ENCODE peak calls at places on chromosomes 2 and 18, in eight cellular contexts. One of them, this sample, is unnamed. For H3K9me3, the result is how much of the 10 kb centered on the place peaks cover.

GRCh38 chr2:160061533-160062282 is 707 bp downstream of the PLA2R1 start:
- DNase-seq in MM.1S: no peak
- DNase-seq in IMR-90: no peak
- DNase-seq in endodermal cell: no peak
- DNase-seq in PC-3: no peak
- DNase-seq in mammary epithelial cell: no peak
- DNase-seq in HepG2: no peak
- DNase-seq in colonic mucosa: peak
- DNase-seq in this sample: peak

GRCh38 chr2:209459359-209459758 is 35.5 kb downstream of the MAP2 start:
- DNase-seq in MM.1S: no peak
- DNase-seq in IMR-90: no peak
- DNase-seq in endodermal cell: no peak
- DNase-seq in PC-3: peak
- DNase-seq in mammary epithelial cell: no peak
- DNase-seq in HepG2: no peak
- DNase-seq in colonic mucosa: no peak
- DNase-seq in this sample: no peak

GRCh38 chr2:239444626-239445625 is 44.1 kb upstream of the HDAC4 start:
- DNase-seq in MM.1S: no peak
- DNase-seq in IMR-90: no peak
- DNase-seq in endodermal cell: no peak
- DNase-seq in PC-3: no peak
- DNase-seq in mammary epithelial cell: peak
- DNase-seq in HepG2: peak
- DNase-seq in colonic mucosa: no peak
- DNase-seq in this sample: peak

GRCh38 chr2:42046819-42047487 is 868 bp upstream of the PKDCC start:
- DNase-seq in MM.1S: no peak
- DNase-seq in IMR-90: no peak
- DNase-seq in endodermal cell: peak
- DNase-seq in PC-3: no peak
- DNase-seq in mammary epithelial cell: no peak
- DNase-seq in HepG2: peak
- DNase-seq in colonic mucosa: no peak
- DNase-seq in this sample: peak

GRCh38 chr2:238698451-238699306 is 149.2 kb upstream of the TWIST2 start:
- DNase-seq in MM.1S: no peak
- DNase-seq in IMR-90: no peak
- DNase-seq in endodermal cell: peak
- DNase-seq in PC-3: no peak
- DNase-seq in mammary epithelial cell: no peak
- DNase-seq in HepG2: no peak
- DNase-seq in colonic mucosa: no peak
- DNase-seq in this sample: peak

GRCh38 chr18:71902482-71902881 is 641.7 kb downstream of the CBLN2 start:
- DNase-seq in MM.1S: no peak
- DNase-seq in IMR-90: no peak
- DNase-seq in endodermal cell: no peak
- DNase-seq in PC-3: no peak
- DNase-seq in mammary epithelial cell: no peak
- DNase-seq in HepG2: no peak
- DNase-seq in colonic mucosa: no peak
- DNase-seq in this sample: no peak

GRCh38 chr18:58350526-58350925 is 278.4 kb downstream of the ALPK2 start:
- DNase-seq in MM.1S: no peak
- DNase-seq in IMR-90: peak
- DNase-seq in endodermal cell: no peak
- DNase-seq in PC-3: no peak
- DNase-seq in mammary epithelial cell: no peak
- DNase-seq in HepG2: no peak
- DNase-seq in colonic mucosa: no peak
- DNase-seq in this sample: no peak

GRCh38 chr18:3410273-3410672 is 39.7 kb upstream of the TGIF1 start:
- DNase-seq in MM.1S: no peak
- DNase-seq in IMR-90: no peak
- DNase-seq in endodermal cell: no peak
- DNase-seq in PC-3: no peak
- DNase-seq in mammary epithelial cell: no peak
- DNase-seq in HepG2: no peak
- DNase-seq in colonic mucosa: no peak
- DNase-seq in this sample: no peak

GRCh38 chr18:66795011-66795410 is 191.1 kb upstream of the CDH19 start:
- DNase-seq in MM.1S: no peak
- DNase-seq in IMR-90: no peak
- DNase-seq in endodermal cell: no peak
- DNase-seq in PC-3: no peak
- DNase-seq in mammary epithelial cell: no peak
- DNase-seq in HepG2: no peak
- DNase-seq in colonic mucosa: no peak
- DNase-seq in this sample: no peak

GRCh38 chr2:16106619-16107018 is 166.3 kb downstream of the MYCN start:
- DNase-seq in MM.1S: no peak
- DNase-seq in IMR-90: no peak
- DNase-seq in endodermal cell: no peak
- DNase-seq in PC-3: no peak
- DNase-seq in mammary epithelial cell: no peak
- DNase-seq in HepG2: no peak
- DNase-seq in colonic mucosa: no peak
- DNase-seq in this sample: no peak

GRCh38 chr2:113754989-113755689 is 1.3 kb downstream of the SLC35F5 start:
- DNase-seq in MM.1S: no peak
- DNase-seq in IMR-90: no peak
- DNase-seq in endodermal cell: no peak
- DNase-seq in PC-3: peak
- DNase-seq in mammary epithelial cell: peak
- DNase-seq in HepG2: peak
- DNase-seq in colonic mucosa: peak
- DNase-seq in this sample: no peak

GRCh38 chr2:233022561-233022960 is 9.5 kb upstream of the NGEF start:
- DNase-seq in MM.1S: no peak
- DNase-seq in IMR-90: no peak
- DNase-seq in endodermal cell: no peak
- DNase-seq in PC-3: peak
- DNase-seq in mammary epithelial cell: no peak
- DNase-seq in HepG2: no peak
- DNase-seq in colonic mucosa: no peak
- DNase-seq in this sample: no peak

GRCh38 chr2:233023007-233023760 is 9.3 kb upstream of the NEU2 start:
- DNase-seq in MM.1S: no peak
- DNase-seq in IMR-90: no peak
- DNase-seq in endodermal cell: no peak
- DNase-seq in PC-3: no peak
- DNase-seq in mammary epithelial cell: no peak
- DNase-seq in HepG2: no peak
- DNase-seq in colonic mucosa: no peak
- DNase-seq in this sample: no peak

GRCh38 chr2:233020454-233020853 is 7.4 kb upstream of the NGEF start:
- DNase-seq in MM.1S: no peak
- DNase-seq in IMR-90: no peak
- DNase-seq in endodermal cell: no peak
- DNase-seq in PC-3: no peak
- DNase-seq in mammary epithelial cell: no peak
- DNase-seq in HepG2: no peak
- DNase-seq in colonic mucosa: no peak
- DNase-seq in this sample: no peak

GRCh38 chr2:233023761-233024410 is 8.6 kb upstream of the NEU2 start:
- DNase-seq in MM.1S: no peak
- DNase-seq in IMR-90: no peak
- DNase-seq in endodermal cell: no peak
- DNase-seq in PC-3: no peak
- DNase-seq in mammary epithelial cell: no peak
- DNase-seq in HepG2: no peak
- DNase-seq in colonic mucosa: no peak
- DNase-seq in this sample: no peak

GRCh38 chr2:233021771-233022170 is 8.7 kb upstream of the NGEF start:
- DNase-seq in MM.1S: no peak
- DNase-seq in IMR-90: peak
- DNase-seq in endodermal cell: no peak
- DNase-seq in PC-3: peak
- DNase-seq in mammary epithelial cell: no peak
- DNase-seq in HepG2: no peak
- DNase-seq in colonic mucosa: no peak
- DNase-seq in this sample: no peak
- H3K9ac ChIP-seq in MM.1S: no peak
- H3K9ac ChIP-seq in IMR-90: no peak
- H3K9ac ChIP-seq in endodermal cell: no peak
- H3K9ac ChIP-seq in PC-3: no peak
- H3K9ac ChIP-seq in mammary epithelial cell: no peak
- H3K9ac ChIP-seq in HepG2: no peak
- H3K9ac ChIP-seq in colonic mucosa: no peak
- H3K9ac ChIP-seq in this sample: no peak

GRCh38 chr18:35244671-35245070 is 3.8 kb downstream of the ZNF397 start:
- DNase-seq in MM.1S: no peak
- DNase-seq in IMR-90: no peak
- DNase-seq in endodermal cell: no peak
- DNase-seq in PC-3: no peak
- DNase-seq in mammary epithelial cell: no peak
- DNase-seq in HepG2: no peak
- DNase-seq in colonic mucosa: no peak
- DNase-seq in this sample: no peak

GRCh38 chr18:35247412-35248249 is 6.8 kb downstream of the ZNF397 start:
- DNase-seq in MM.1S: no peak
- DNase-seq in IMR-90: no peak
- DNase-seq in endodermal cell: no peak
- DNase-seq in PC-3: no peak
- DNase-seq in mammary epithelial cell: no peak
- DNase-seq in HepG2: no peak
- DNase-seq in colonic mucosa: no peak
- DNase-seq in this sample: no peak

GRCh38 chr18:35245719-35246317 is 5.0 kb downstream of the ZNF397 start:
- DNase-seq in MM.1S: no peak
- DNase-seq in IMR-90: no peak
- DNase-seq in endodermal cell: no peak
- DNase-seq in PC-3: no peak
- DNase-seq in mammary epithelial cell: peak
- DNase-seq in HepG2: no peak
- DNase-seq in colonic mucosa: no peak
- DNase-seq in this sample: no peak

GRCh38 chr18:35248429-35248828 is 7.6 kb downstream of the ZNF397 start:
- DNase-seq in MM.1S: no peak
- DNase-seq in IMR-90: no peak
- DNase-seq in endodermal cell: no peak
- DNase-seq in PC-3: no peak
- DNase-seq in mammary epithelial cell: no peak
- DNase-seq in HepG2: no peak
- DNase-seq in colonic mucosa: no peak
- DNase-seq in this sample: no peak

GRCh38 chr18:35246831-35247230 is 6.0 kb downstream of the ZNF397 start:
- DNase-seq in MM.1S: no peak
- DNase-seq in IMR-90: no peak
- DNase-seq in endodermal cell: no peak
- DNase-seq in PC-3: no peak
- DNase-seq in mammary epithelial cell: no peak
- DNase-seq in HepG2: no peak
- DNase-seq in colonic mucosa: no peak
- DNase-seq in this sample: no peak
- H3K9me3 ChIP-seq in MM.1S: under half
- H3K9me3 ChIP-seq in IMR-90: under half
- H3K9me3 ChIP-seq in endodermal cell: half or more
- H3K9me3 ChIP-seq in PC-3: under half
- H3K9me3 ChIP-seq in mammary epithelial cell: half or more
- H3K9me3 ChIP-seq in HepG2: under half
- H3K9me3 ChIP-seq in colonic mucosa: under half
- H3K9me3 ChIP-seq in this sample: under half

DNA sequence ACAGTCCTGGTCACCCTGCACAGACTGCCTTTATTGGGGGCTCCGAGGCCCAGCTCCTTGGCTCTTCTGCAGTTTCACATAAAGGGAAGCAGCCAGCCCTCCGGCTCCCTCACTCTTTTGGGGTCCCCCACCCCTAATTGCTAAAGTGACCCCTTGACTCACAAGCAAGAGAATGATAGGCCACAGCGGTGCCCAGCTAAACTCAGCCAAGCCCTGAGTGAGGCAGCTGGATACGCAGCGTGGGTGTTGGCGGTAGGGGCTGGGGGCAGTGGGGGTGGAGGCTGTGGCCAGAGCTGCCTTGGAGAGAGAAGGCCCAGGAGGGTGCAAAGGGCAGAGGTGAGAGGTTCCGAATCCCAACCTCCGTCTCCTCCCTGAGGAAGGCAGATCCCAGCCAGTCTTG is 25.5 kb upstream of the ALPP start:
- DNase-seq in MM.1S: no peak
- DNase-seq in IMR-90: no peak
- DNase-seq in endodermal cell: no peak
- DNase-seq in PC-3: no peak
- DNase-seq in mammary epithelial cell: no peak
- DNase-seq in HepG2: no peak
- DNase-seq in colonic mucosa: no peak
- DNase-seq in this sample: peak
- H3K9ac ChIP-seq in MM.1S: no peak
- H3K9ac ChIP-seq in IMR-90: no peak
- H3K9ac ChIP-seq in endodermal cell: no peak
- H3K9ac ChIP-seq in PC-3: no peak
- H3K9ac ChIP-seq in mammary epithelial cell: no peak
- H3K9ac ChIP-seq in HepG2: no peak
- H3K9ac ChIP-seq in colonic mucosa: no peak
- H3K9ac ChIP-seq in this sample: no peak

GRCh38 chr2:43280994-43281393 is 54.6 kb upstream of the ZFP36L2 start:
- DNase-seq in MM.1S: no peak
- DNase-seq in IMR-90: no peak
- DNase-seq in endodermal cell: no peak
- DNase-seq in PC-3: no peak
- DNase-seq in mammary epithelial cell: no peak
- DNase-seq in HepG2: no peak
- DNase-seq in colonic mucosa: no peak
- DNase-seq in this sample: no peak

GRCh38 chr2:43285987-43286386 is 59.6 kb upstream of the ZFP36L2 start:
- DNase-seq in MM.1S: no peak
- DNase-seq in IMR-90: no peak
- DNase-seq in endodermal cell: no peak
- DNase-seq in PC-3: no peak
- DNase-seq in mammary epithelial cell: no peak
- DNase-seq in HepG2: peak
- DNase-seq in colonic mucosa: no peak
- DNase-seq in this sample: no peak

GRCh38 chr2:43279317-43279840 is 53.0 kb upstream of the ZFP36L2 start:
- DNase-seq in MM.1S: no peak
- DNase-seq in IMR-90: no peak
- DNase-seq in endodermal cell: no peak
- DNase-seq in PC-3: peak
- DNase-seq in mammary epithelial cell: no peak
- DNase-seq in HepG2: no peak
- DNase-seq in colonic mucosa: no peak
- DNase-seq in this sample: no peak

GRCh38 chr2:43288417-43289305 is 62.3 kb upstream of the ZFP36L2 start:
- DNase-seq in MM.1S: no peak
- DNase-seq in IMR-90: peak
- DNase-seq in endodermal cell: no peak
- DNase-seq in PC-3: no peak
- DNase-seq in mammary epithelial cell: no peak
- DNase-seq in HepG2: no peak
- DNase-seq in colonic mucosa: no peak
- DNase-seq in this sample: no peak

DNA sequence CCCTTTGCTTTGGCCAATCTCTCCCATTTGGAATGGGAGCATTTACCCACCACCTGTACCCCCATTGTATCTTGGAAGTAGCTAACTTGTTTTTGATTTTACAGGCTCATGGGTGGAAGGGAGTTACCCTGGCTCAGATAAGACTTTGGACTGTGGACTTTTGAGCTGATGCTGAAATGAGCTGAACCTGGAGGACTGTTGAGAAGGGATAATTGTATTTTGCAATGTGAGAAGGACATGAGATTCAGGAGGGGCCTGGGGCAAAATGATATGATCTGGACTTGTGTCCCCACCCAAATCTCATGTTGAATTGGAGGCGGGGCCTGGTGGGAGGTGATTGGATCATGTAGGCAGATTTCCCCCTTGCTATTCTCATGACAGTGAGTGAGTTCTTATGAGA is 58.6 kb upstream of the ZFP36L2 start:
- DNase-seq in MM.1S: no peak
- DNase-seq in IMR-90: no peak
- DNase-seq in endodermal cell: no peak
- DNase-seq in PC-3: no peak
- DNase-seq in mammary epithelial cell: no peak
- DNase-seq in HepG2: no peak
- DNase-seq in colonic mucosa: no peak
- DNase-seq in this sample: no peak
- H3K9me3 ChIP-seq in MM.1S: under half
- H3K9me3 ChIP-seq in IMR-90: under half
- H3K9me3 ChIP-seq in endodermal cell: under half
- H3K9me3 ChIP-seq in PC-3: under half
- H3K9me3 ChIP-seq in mammary epithelial cell: under half
- H3K9me3 ChIP-seq in HepG2: under half
- H3K9me3 ChIP-seq in colonic mucosa: under half
- H3K9me3 ChIP-seq in this sample: under half

This sample was measured in kidney.